ENCODE peak calls at places on chromosome 22, in nine cellular contexts. J, A, L, D, E, F, S, H and P are unnamed samples.

GRCh38 chr22:17810570-17811116 is 36.4 kb upstream of the BID start:
- DNase-seq in S (no peak), H (peak; percentile 36), F (no peak), J (no peak), A (no peak), D (no peak), L (no peak), E (no peak), P (no peak)

GRCh38 chr22:49300951-49301397 is 526.7 kb downstream of the BRD1 start:
- DNase-seq in H (peak; percentile 12), L (no peak), F (no peak), A (no peak), J (no peak), E (peak; percentile 20), S (no peak), D (no peak), P (no peak)

GRCh38 chr22:39462443-39463147 is 5.8 kb downstream of the MGAT3 start:
- DNase-seq in E (peak; percentile 78), A (peak; percentile 46), S (no peak), F (no peak), L (no peak), H (no peak), D (no peak), J (peak; percentile 88), P (no peak)

GRCh38 chr22:41573677-41574264 is 13.0 kb downstream of the CSDC2 start:
- DNase-seq in L (no peak), D (no peak), S (no peak), E (no peak), J (no peak), A (no peak), F (no peak), H (no peak), P (no peak)

GRCh38 chr22:43182726-43183125 is 4.2 kb downstream of the TTLL12 start:
- DNase-seq in H (no peak), L (no peak), J (peak; percentile 68), A (no peak), S (no peak), F (no peak), D (no peak), E (no peak), P (no peak)

GRCh38 chr22:39344046-39344390 is 5.8 kb upstream of the SYNGR1 start:
- DNase-seq in H (no peak), S (no peak), L (no peak), D (no peak), A (no peak), J (no peak), F (no peak), E (no peak), P (no peak)

GRCh38 chr22:48889209-48889830 is 938.4 kb downstream of the BRD1 start:
- DNase-seq in E (peak; percentile 44), J (peak; percentile 52), F (no peak), H (no peak), S (peak; percentile 36), A (no peak), D (no peak), L (no peak), P (no peak)

GRCh38 chr22:32780726-32781310 is 20.7 kb upstream of the TIMP3 start:
- DNase-seq in A (no peak), E (no peak), D (no peak), S (no peak), L (no peak), J (no peak), H (no peak), F (no peak), P (no peak)

GRCh38 chr22:48968201-48968959 is 859.3 kb downstream of the BRD1 start:
- DNase-seq in A (peak; percentile 50), H (peak; percentile 13), D (no peak), J (no peak), F (no peak), S (no peak), L (no peak), E (peak; percentile 85), P (no peak)

GRCh38 chr22:50738649-50739227 is 734 bp downstream of the ACR start:
- DNase-seq in H (no peak), F (no peak), D (no peak), E (peak; percentile 16), A (peak; percentile 16), L (no peak), J (peak; percentile 29), S (no peak), P (no peak)

GRCh38 chr22:48091656-48092223 is 1329.3 kb downstream of the TBC1D22A start:
- DNase-seq in H (no peak), L (no peak), D (no peak), J (no peak), E (peak; percentile 18), S (no peak), A (no peak), F (no peak), P (no peak)

DNA sequence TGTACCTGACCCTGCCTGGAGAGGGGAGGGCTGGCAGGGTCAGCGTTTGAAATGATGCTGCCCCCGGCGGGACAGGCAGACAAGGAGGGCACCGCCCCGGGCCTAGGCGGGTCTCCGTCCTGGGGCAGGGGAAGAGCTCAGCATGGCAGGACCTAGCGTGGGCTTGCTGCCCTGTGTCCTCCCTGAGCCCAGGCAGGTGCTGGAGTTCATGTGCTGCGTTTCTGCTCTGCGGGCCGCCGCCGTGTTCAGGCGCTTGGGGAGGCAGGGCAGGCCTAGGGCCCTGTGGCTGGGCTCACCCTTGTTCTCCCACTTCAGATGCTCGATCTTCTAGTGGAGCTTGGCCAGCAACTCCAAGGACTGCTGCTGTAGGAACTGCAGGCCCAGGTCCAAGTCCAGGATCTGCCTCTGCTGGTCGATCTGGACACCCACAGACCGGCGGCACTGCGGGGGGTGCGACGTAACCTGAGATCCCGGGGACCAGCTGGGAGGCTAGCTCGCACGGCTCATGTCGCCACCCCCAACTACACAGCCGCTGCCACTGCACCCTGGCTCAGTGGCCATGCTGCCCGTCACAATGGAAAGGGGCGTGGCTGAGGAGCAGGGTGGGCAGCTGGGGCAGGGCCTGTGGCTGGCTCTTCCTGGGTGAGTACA is 84.4 kb downstream of the MED15 start:
- DNase-seq in J (no peak), S (no peak), E (peak; percentile 81), L (no peak), A (peak; percentile 40), H (no peak), F (peak; percentile 13), D (peak; percentile 16), P (no peak)
- H3K4me3 ChIP-seq in J (no peak overlapping the region), S (no peak overlapping the region), E (no peak overlapping the region), L (no peak overlapping the region), A (no peak overlapping the region), H (no peak overlapping the region), F (no peak overlapping the region), D (no peak overlapping the region), P (no peak overlapping the region)

GRCh38 chr22:29408925-29409324 is 20.6 kb upstream of the AP1B1 start:
- DNase-seq in E (no peak), L (no peak), J (no peak), D (no peak), H (no peak), S (no peak), A (no peak), F (no peak), P (no peak)
- H3K4me3 ChIP-seq in E (no peak overlapping the region), L (no peak overlapping the region), J (no peak overlapping the region), D (no peak overlapping the region), H (no peak overlapping the region), S (no peak overlapping the region), A (no peak overlapping the region), F (no peak overlapping the region), P (no peak overlapping the region)

GRCh38 chr22:26124991-26125725 is 44.1 kb upstream of the SEZ6L start:
- DNase-seq in A (no peak), S (no peak), D (no peak), E (no peak), F (no peak), L (no peak), H (no peak), J (no peak), P (no peak)
- H3K4me3 ChIP-seq in A (no peak overlapping the region), S (no peak overlapping the region), D (no peak overlapping the region), E (no peak overlapping the region), F (no peak overlapping the region), L (no peak overlapping the region), H (no peak overlapping the region), J (no peak overlapping the region), P (no peak overlapping the region)

GRCh38 chr22:46065733-46066454 is 84.4 kb upstream of the PPARA start:
- DNase-seq in H (no peak), D (peak; percentile 59), A (no peak), J (no peak), S (no peak), F (no peak), L (no peak), E (no peak), P (no peak)

GRCh38 chr22:46064966-46065666 is 85.2 kb upstream of the PPARA start:
- DNase-seq in A (peak; percentile 28), H (no peak), J (no peak), F (no peak), S (peak; percentile 69), D (peak; percentile 71), L (no peak), E (peak; percentile 8), P (no peak)

GRCh38 chr22:46067159-46068111 is 82.9 kb upstream of the PPARA start:
- DNase-seq in D (peak; percentile 68), J (peak; percentile 32), H (no peak), F (no peak), S (peak; percentile 69), L (no peak), E (no peak), A (peak; percentile 43), P (no peak)

GRCh38 chr22:46068176-46068907 is 82.0 kb upstream of the PPARA start:
- DNase-seq in E (no peak), D (peak; percentile 63), J (no peak), L (no peak), H (no peak), A (no peak), S (no peak), F (no peak), P (no peak)

DNA sequence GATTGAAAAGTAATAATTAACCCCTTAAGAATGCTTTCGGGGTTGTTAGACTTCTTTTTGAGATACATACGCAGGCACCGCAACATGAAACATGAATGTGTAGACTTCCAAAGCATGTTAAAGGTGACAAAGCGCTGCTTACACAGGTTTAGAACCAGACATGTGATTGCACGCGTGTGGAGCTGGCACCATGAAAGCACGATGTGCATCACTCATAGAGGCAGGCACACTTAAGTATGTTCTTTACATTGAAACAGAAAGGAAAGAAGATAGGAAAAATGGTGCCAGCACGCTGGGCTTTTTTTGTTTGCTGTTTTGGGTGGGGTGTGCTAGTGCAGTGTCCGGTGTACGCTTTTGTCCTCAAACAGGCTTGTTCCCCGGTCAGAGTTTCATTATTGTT is 83.6 kb upstream of the PPARA start:
- DNase-seq in S (peak; percentile 63), H (peak; percentile 70), D (peak; percentile 70), F (no peak), J (peak; percentile 37), L (no peak), E (no peak), A (peak; percentile 47), P (no peak)
- H3K4me3 ChIP-seq in S (peak overlapping the region; percentile 34), H (peak overlapping the region; percentile 1), D (peak overlapping the region; percentile 49), F (no peak overlapping the region), J (peak overlapping the region; percentile 42), L (no peak overlapping the region), E (no peak overlapping the region), A (no peak overlapping the region), P (no peak overlapping the region)

GRCh38 chr22:37501610-37502341 is 15.6 kb upstream of the MFNG start:
- DNase-seq in S (no peak), E (no peak), J (peak; percentile 92), A (peak; percentile 92), D (peak; percentile 86), F (peak; percentile 93), H (peak; percentile 95), L (no peak), P (no peak)
- H3K4me3 ChIP-seq in S (no peak overlapping the region), E (no peak overlapping the region), J (peak overlapping the region; percentile 36), A (no peak overlapping the region), D (no peak overlapping the region), F (no peak overlapping the region), H (no peak overlapping the region), L (no peak overlapping the region), P (no peak overlapping the region)

GRCh38 chr22:19962246-19962908 is 20.8 kb upstream of the TXNRD2 start:
- DNase-seq in F (peak; percentile 73), H (peak; percentile 91), A (peak; percentile 92), L (peak; percentile 53), J (peak; percentile 95), S (peak; percentile 86), D (peak; percentile 71), E (peak; percentile 97), P (peak; percentile 79)
- H3K4me3 ChIP-seq in F (no peak overlapping the region), H (peak overlapping the region; percentile 18), A (no peak overlapping the region), L (no peak overlapping the region), J (no peak overlapping the region), S (no peak overlapping the region), D (no peak overlapping the region), E (no peak overlapping the region), P (no peak overlapping the region)